ENCODE peak calls at places on chromosomes 5 and 9, in eight cellular contexts. V is aorta; K is stimulated activated CD4-positive, alpha-beta T cell treated with anti-CD3 and anti-CD28 coated beads, Interleukin-4, amount 100 ng/mL, for 24 hours; H is T-helper 2 cell; G is fibroblast of mammary gland; L is stomach; N is stimulated activated CD8-positive, alpha-beta memory T cell treated with anti-CD3 and anti-CD28 coated beads, Interleukin-2, amount 100 ng/mL, for 1 hour; X is sciatic nerve. B is an unnamed sample.

GRCh38 chr5:40437452-40437861 is 242.3 kb upstream of the PTGER4 start:
- DNase-seq in G (peak), K (peak), N (no peak), V (no peak), L (no peak), X (no peak), H (no peak), B (peak)

GRCh38 chr9:125470767-125471580 is 209.3 kb downstream of the GAPVD1 start:
- DNase-seq in L (no peak), N (no peak), X (no peak), G (no peak), H (no peak), K (no peak), V (no peak), B (no peak)

GRCh38 chr5:174722500-174722899 is 1.9 kb upstream of the MSX2 start:
- DNase-seq in X (no peak), H (no peak), L (no peak), V (no peak), N (no peak), K (no peak), G (no peak), B (no peak)

GRCh38 chr5:67268233-67269011 is 71.8 kb upstream of the CD180 start:
- DNase-seq in L (peak), G (peak), N (no peak), H (no peak), X (peak), K (no peak), V (peak), B (no peak)

GRCh38 chr5:24788829-24789509 is 144.2 kb upstream of the CDH10 start:
- DNase-seq in G (peak), L (no peak), N (no peak), X (no peak), K (no peak), V (no peak), H (no peak), B (no peak)

GRCh38 chr5:43210570-43210969 is 18.5 kb downstream of the NIM1K start:
- DNase-seq in K (no peak), V (no peak), G (no peak), X (no peak), L (no peak), H (no peak), N (no peak), B (no peak)

GRCh38 chr9:36064448-36065037 is 27.8 kb downstream of the RECK start:
- DNase-seq in X (no peak), N (no peak), V (no peak), H (no peak), L (no peak), K (no peak), G (peak), B (no peak)

GRCh38 chr5:156922207-156922792 is 40.7 kb downstream of the TIMD4 start:
- DNase-seq in L (no peak), H (no peak), V (no peak), K (peak), N (no peak), X (no peak), G (no peak), B (no peak)

GRCh38 chr9:99389087-99390033 is 167.3 kb downstream of the SEC61B start:
- DNase-seq in X (no peak), H (no peak), N (no peak), K (no peak), V (no peak), L (no peak), G (peak), B (no peak)

GRCh38 chr9:104539275-104539674 is 2.6 kb upstream of the OR13C3 start:
- DNase-seq in V (no peak), H (no peak), N (no peak), L (no peak), K (no peak), X (no peak), G (no peak), B (no peak)

GRCh38 chr5:136769900-136770684 is 404.7 kb upstream of the TRPC7 start:
- DNase-seq in G (peak), L (peak), V (peak), H (no peak), N (no peak), K (peak), X (peak), B (peak)

GRCh38 chr5:56026863-56027300 is 32.1 kb upstream of the IL6ST start:
- DNase-seq in N (no peak), H (no peak), K (no peak), L (no peak), X (no peak), G (peak), V (no peak), B (no peak)

GRCh38 chr5:179908528-179908927 is 831 bp upstream of the TBC1D9B start:
- DNase-seq in K (no peak), V (peak), G (no peak), H (no peak), X (peak), N (no peak), L (no peak), B (no peak)

GRCh38 chr5:88745093-88745696 is 137.8 kb downstream of the MEF2C start:
- DNase-seq in V (no peak), G (no peak), K (no peak), X (no peak), H (no peak), N (no peak), L (no peak), B (no peak)

GRCh38 chr5:1801061-1801953 is at the start of gene NDUFS6:
- DNase-seq in K (peak), X (peak), L (peak), V (peak), H (peak), N (peak), G (peak), B (peak)

GRCh38 chr5:133230823-133231578 is 179.2 kb downstream of the HSPA4 start:
- DNase-seq in V (no peak), X (no peak), G (no peak), H (no peak), L (no peak), K (no peak), N (no peak), B (no peak)

GRCh38 chr9:81595887-81596558 is 93.3 kb downstream of the TLE1 start:
- DNase-seq in V (no peak), X (no peak), G (peak), N (no peak), L (no peak), K (no peak), H (no peak), B (no peak)

GRCh38 chr9:93908591-93909241 is 46.4 kb downstream of the BARX1 start:
- DNase-seq in N (no peak), H (no peak), K (no peak), X (no peak), L (peak), G (no peak), V (peak), B (no peak)

GRCh38 chr9:135078361-135078821 is 9.1 kb upstream of the OLFM1 start:
- DNase-seq in H (no peak), X (peak), V (no peak), N (no peak), G (no peak), L (peak), K (no peak), B (no peak)

GRCh38 chr9:111828193-111828592 is 33.5 kb upstream of the SHOC1 start:
- DNase-seq in L (no peak), K (no peak), V (no peak), G (peak), H (no peak), N (no peak), X (no peak), B (no peak)

GRCh38 chr5:170545313-170545712 is 41.5 kb downstream of the KCNIP1 start:
- DNase-seq in H (no peak), L (no peak), N (no peak), K (no peak), X (no peak), G (no peak), V (no peak), B (no peak)